ENCODE peak calls at places on chromosomes 2 and 18, in four cellular contexts. P is fibroblast of lung, Q is fibroblast of villous mesenchyme, T is heart left ventricle. R is an unnamed sample.

GRCh38 chr2:177466337-177467195 is 74.0 kb downstream of the AGPS start:
- DNase-seq in P (peak), Q (no peak), T (no peak), R (no peak)

GRCh38 chr2:181364492-181365175 is 92.6 kb upstream of the ITGA4 start:
- DNase-seq in P (no peak), Q (peak), T (no peak), R (peak)

GRCh38 chr2:20061476-20061875 is 10.0 kb upstream of the LAPTM4A start:
- DNase-seq in P (peak), Q (no peak), T (no peak), R (peak)

GRCh38 chr18:22856870-22857269 is 76.3 kb upstream of the RBBP8 start:
- DNase-seq in P (no peak), Q (no peak), T (no peak), R (no peak)

GRCh38 chr2:60862642-60863041 is 18.7 kb upstream of the REL start:
- DNase-seq in P (no peak), Q (no peak), T (no peak), R (no peak)

GRCh38 chr2:175855794-175856453 is 146.1 kb downstream of the LNPK start:
- DNase-seq in P (peak), Q (peak), T (peak), R (peak)

GRCh38 chr2:75558786-75559428 is 1.8 kb downstream of the EVA1A start:
- DNase-seq in P (peak), Q (peak), T (no peak), R (peak)

GRCh38 chr2:208251098-208251497 is 3.8 kb downstream of the IDH1 start:
- DNase-seq in P (no peak), Q (no peak), T (no peak), R (no peak)

GRCh38 chr2:11387831-11388230 is 43.4 kb upstream of the ROCK2 start:
- DNase-seq in P (no peak), Q (no peak), T (no peak), R (no peak)

GRCh38 chr2:225038076-225038571 is 4.1 kb downstream of the DOCK10 start:
- DNase-seq in P (no peak), Q (no peak), T (no peak), R (no peak)

GRCh38 chr2:129908721-129909373 is 70.6 kb upstream of the RAB6C start:
- DNase-seq in P (no peak), Q (no peak), T (no peak), R (no peak)

GRCh38 chr2:126399001-126399400 is 257.0 kb upstream of the GYPC start:
- DNase-seq in P (no peak), Q (no peak), T (no peak), R (no peak)

GRCh38 chr2:157181234-157181633 is 76.3 kb upstream of the GALNT5 start:
- DNase-seq in P (no peak), Q (peak), T (no peak), R (peak)

GRCh38 chr2:23425886-23426283 is 40.9 kb downstream of the KLHL29 start:
- DNase-seq in P (peak), Q (peak), T (no peak), R (no peak)

GRCh38 chr2:203893386-203893785 is 25.8 kb downstream of the CTLA4 start:
- DNase-seq in P (peak), Q (no peak), T (peak), R (peak)

GRCh38 chr2:42905341-42906114 is 113.1 kb upstream of the HAAO start:
- DNase-seq in P (peak), Q (peak), T (no peak), R (peak)

GRCh38 chr2:118772487-118773200 is 74.8 kb downstream of the EN1 start:
- DNase-seq in P (no peak), Q (no peak), T (no peak), R (no peak)

GRCh38 chr2:75403991-75404428 is 156.7 kb downstream of the EVA1A start:
- DNase-seq in P (peak), Q (peak), T (no peak), R (peak)

GRCh38 chr18:35444636-35445035 is 53.1 kb downstream of the INO80C start:
- DNase-seq in P (no peak), Q (no peak), T (no peak), R (no peak)

GRCh38 chr18:37253424-37254255 is 312.0 kb downstream of the CELF4 start:
- DNase-seq in P (no peak), Q (no peak), T (no peak), R (no peak)

GRCh38 chr2:207371877-207372276 is 157.9 kb upstream of the CREB1 start:
- DNase-seq in P (no peak), Q (no peak), T (no peak), R (no peak)

GRCh38 chr2:119086327-119086726 is 72.2 kb downstream of the C1QL2 start:
- DNase-seq in P (no peak), Q (no peak), T (no peak), R (no peak)

GRCh38 chr2:208042041-208042440 is 16.7 kb upstream of the PLEKHM3 start:
- DNase-seq in P (peak), Q (no peak), T (no peak), R (peak)

GRCh38 chr2:147649963-147650362 is 194.9 kb upstream of the ACVR2A start:
- DNase-seq in P (peak), Q (no peak), T (no peak), R (no peak)

GRCh38 chr2:198448803-198449202 is 644.4 kb downstream of the PLCL1 start:
- DNase-seq in P (no peak), Q (no peak), T (no peak), R (no peak)

GRCh38 chr2:34254272-34254882 is 655.3 kb upstream of the FAM98A start:
- DNase-seq in P (no peak), Q (no peak), T (no peak), R (no peak)
- H3K4me3 ChIP-seq in P (no peak), Q (no peak), T (no peak), R (no peak)

DNA sequence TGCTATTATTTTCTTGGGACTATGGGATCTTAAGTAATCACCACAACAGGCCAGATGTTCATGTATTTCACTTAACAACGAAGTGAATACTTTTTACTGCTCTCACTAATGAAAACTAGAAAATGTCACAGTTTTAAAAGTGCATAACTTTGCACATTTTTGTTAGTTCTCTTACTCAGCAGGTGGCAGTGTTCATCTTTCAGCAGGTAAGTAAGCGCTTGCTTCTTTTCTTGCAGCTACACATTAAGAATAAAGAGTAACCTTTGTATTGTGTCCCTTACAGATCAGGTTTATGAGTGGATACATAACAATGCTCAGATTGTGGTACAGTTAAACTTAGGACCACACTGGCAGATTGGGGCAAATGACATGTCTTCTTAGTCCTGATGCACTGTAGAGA is 61.0 kb downstream of the DAW1 start:
- DNase-seq in P (no peak), Q (no peak), T (no peak), R (no peak)
- TF ChIP-seq CTCF in P (no peak), Q (no peak), T (no peak), R (no peak)

GRCh38 chr2:96144481-96145027 is 686 bp downstream of the DUSP2 start:
- DNase-seq in P (no peak), Q (no peak), T (no peak), R (no peak)

GRCh38 chr2:96146881-96147592 is 1.8 kb upstream of the DUSP2 start:
- DNase-seq in P (peak), Q (no peak), T (peak), R (no peak)

GRCh38 chr2:96143848-96144480 is 1.3 kb downstream of the DUSP2 start:
- DNase-seq in P (no peak), Q (no peak), T (no peak), R (no peak)

GRCh38 chr2:96146151-96146880 is 1.1 kb upstream of the DUSP2 start:
- DNase-seq in P (peak), Q (no peak), T (peak), R (no peak)

DNA sequence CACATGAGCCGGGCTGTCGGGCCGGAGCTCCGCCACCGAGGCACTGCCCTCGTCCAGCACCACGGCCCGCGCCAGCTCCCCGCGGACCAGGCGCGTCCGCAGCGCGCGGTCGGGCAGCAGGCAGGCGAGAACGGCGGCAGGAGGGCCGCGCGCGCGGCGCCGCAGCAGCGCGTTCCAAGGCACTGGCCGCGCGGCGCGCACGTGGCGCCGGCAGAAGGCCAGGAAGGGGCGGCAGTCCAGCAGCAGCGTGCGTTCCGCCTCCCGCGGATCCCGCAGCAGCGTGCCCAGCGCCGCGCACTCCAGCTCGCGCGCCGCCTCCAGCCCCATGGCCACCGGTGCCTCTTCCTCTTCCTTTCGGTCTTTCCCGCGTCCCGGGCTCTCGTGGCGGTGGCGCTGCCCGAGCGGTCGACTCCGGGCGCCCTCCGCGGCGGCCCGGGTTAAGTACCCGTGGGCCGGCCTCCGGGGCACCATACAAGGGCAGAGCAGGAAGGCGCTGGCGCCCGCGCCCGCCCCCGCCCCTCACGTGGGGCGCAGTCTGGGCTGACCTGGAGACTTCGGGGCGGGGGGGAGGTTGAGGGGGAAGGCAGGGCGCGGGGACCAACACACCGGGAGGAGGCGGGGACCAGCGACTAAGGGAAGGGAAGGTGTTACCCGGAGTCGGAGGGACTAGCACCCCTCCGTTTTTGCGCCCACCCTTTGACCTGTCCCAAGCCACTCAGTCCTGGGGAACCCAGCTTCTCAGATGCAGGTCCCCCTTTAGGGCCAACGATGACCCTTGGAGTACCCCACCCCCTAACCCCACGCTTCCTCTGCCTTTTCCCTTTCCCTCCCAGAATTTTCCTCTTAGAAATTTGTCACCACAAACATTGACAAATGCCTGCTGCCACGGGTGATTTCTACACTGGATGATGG is at the start of gene DUSP2:
- DNase-seq in P (peak), Q (peak), T (peak), R (peak)
- H3K4me3 ChIP-seq in P (peak), Q (peak), T (peak), R (peak)

GRCh38 chr2:8076453-8077284 is 605.2 kb upstream of the ID2 start:
- DNase-seq in P (no peak), Q (no peak), T (no peak), R (no peak)

GRCh38 chr2:8078760-8079159 is 603.1 kb upstream of the ID2 start:
- DNase-seq in P (no peak), Q (no peak), T (no peak), R (no peak)

GRCh38 chr2:8072907-8073306 is 608.9 kb upstream of the ID2 start:
- DNase-seq in P (no peak), Q (no peak), T (no peak), R (no peak)

GRCh38 chr2:8073928-8074327 is 607.9 kb upstream of the ID2 start:
- DNase-seq in P (no peak), Q (no peak), T (no peak), R (no peak)
- TF ChIP-seq CTCF in P (no peak), Q (no peak), T (no peak), R (no peak)

GRCh38 chr18:75456277-75456676 is 28.8 kb upstream of the SMIM21 start:
- DNase-seq in P (no peak), Q (peak), T (no peak), R (no peak)
- H3K4me3 ChIP-seq in P (peak), Q (peak), T (peak), R (peak)

DNA sequence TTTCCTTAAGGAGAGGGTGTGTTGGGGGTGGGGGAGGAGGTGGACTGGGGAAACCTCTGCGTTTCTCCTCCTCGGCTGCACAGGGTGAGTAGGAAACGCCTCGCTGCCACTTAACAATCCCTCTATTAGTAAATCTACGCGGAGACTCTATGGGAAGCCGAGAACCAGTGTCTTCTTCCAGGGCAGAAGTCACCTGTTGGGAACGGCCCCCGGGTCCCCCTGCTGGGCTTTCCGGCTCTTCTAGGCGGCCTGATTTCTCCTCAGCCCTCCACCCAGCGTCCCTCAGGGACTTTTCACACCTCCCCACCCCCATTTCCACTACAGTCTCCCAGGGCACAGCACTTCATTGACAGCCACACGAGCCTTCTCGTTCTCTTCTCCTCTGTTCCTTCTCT is 2.1 kb upstream of the SP9 start:
- DNase-seq in P (no peak), Q (no peak), T (no peak), R (no peak)
- TF ChIP-seq CTCF in P (no peak), Q (no peak), T (no peak), R (no peak)

GRCh38 chr18:21803495-21803894 is 62.9 kb downstream of the MIB1 start:
- DNase-seq in P (peak), Q (peak), T (no peak), R (peak)
- H3K4me3 ChIP-seq in P (no peak), Q (no peak), T (no peak), R (no peak)

GRCh38 chr2:158457826-158458616 is 1.3 kb downstream of the PKP4 start:
- DNase-seq in P (peak), Q (peak), T (peak), R (peak)

GRCh38 chr2:158459161-158460003 is 2.6 kb downstream of the PKP4 start:
- DNase-seq in P (no peak), Q (no peak), T (no peak), R (no peak)

GRCh38 chr2:158463496-158464095 is 6.8 kb downstream of the PKP4 start:
- DNase-seq in P (no peak), Q (peak), T (no peak), R (peak)

GRCh38 chr2:158458617-158458920 is 1.8 kb downstream of the PKP4 start:
- DNase-seq in P (peak), Q (no peak), T (no peak), R (no peak)

DNA sequence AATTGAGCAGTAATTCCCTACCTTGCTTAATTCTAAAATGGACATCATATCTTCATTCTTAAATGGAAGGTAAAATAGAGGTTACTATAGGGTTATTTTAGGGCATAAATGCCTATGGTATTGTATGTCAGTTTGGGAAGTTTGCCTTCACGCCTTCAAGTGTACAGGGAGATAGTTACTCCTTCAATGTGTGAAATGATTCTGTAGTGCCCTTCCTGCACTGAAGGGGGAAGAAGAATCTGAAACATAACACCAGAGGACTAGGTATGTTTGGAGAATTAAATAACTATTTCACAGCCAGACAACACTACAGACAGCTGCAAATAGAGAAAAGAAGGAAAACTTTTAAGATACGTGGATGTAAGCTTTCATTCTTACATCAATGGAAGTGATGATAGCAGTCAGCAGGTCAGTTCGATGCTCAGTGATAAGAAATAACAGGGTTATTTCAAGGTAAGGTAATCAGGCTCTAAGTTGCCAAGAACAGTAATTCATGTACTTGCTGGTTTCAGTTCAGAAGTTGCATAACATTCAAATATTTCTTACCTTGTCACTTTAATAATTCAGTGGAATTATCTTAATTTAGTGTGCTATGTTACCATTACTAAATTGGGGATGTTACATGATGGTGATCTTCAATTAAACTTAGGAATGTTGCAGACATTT is 4.0 kb downstream of the PKP4 start:
- DNase-seq in P (no peak), Q (no peak), T (no peak), R (no peak)
- TF ChIP-seq CTCF in P (peak), Q (no peak), T (no peak), R (no peak)